ENCODE peak calls at places on chromosome 22, in ten cellular contexts. H is prostate gland, J is heart left ventricle, O is body of pancreas, L is ovary, Q is K562, A is tibial nerve, V is uterus, R is transverse colon, C is IMR-90. K is an unnamed sample.

GRCh38 chr22:46088541-46089311 is 61.6 kb upstream of the PPARA start:
- DNase-seq in H (no peak), J (no peak), O (peak; percentile 73), L (peak; percentile 64), Q (no peak), A (peak; percentile 21), V (peak; percentile 50), R (no peak), C (peak; percentile 64), K (peak; percentile 83)

GRCh38 chr22:40345271-40345670 is 1.0 kb upstream of the ADSL start:
- DNase-seq in H (no peak), J (no peak), O (no peak), L (no peak), Q (no peak), A (no peak), V (no peak), R (peak; percentile 50), C (peak; percentile 41), K (no peak)

GRCh38 chr22:24066260-24066659 is 55.2 kb downstream of the CABIN1 start:
- DNase-seq in H (peak; percentile 48), J (peak; percentile 49), O (no peak), L (no peak), Q (no peak), A (no peak), V (no peak), R (no peak), C (no peak), K (peak; percentile 53)

GRCh38 chr22:45848904-45849303 is 128.1 kb downstream of the WNT7B start:
- DNase-seq in H (no peak), J (no peak), O (no peak), L (no peak), Q (no peak), A (no peak), V (no peak), R (no peak), C (no peak), K (no peak)

GRCh38 chr22:42943981-42944380 is 71.0 kb downstream of the PACSIN2 start:
- DNase-seq in H (no peak), J (no peak), O (no peak), L (no peak), Q (no peak), A (no peak), V (no peak), R (no peak), C (no peak), K (no peak)

GRCh38 chr22:19287076-19287724 is 4.3 kb downstream of the CLTCL1 start:
- DNase-seq in H (peak; percentile 37), J (no peak), O (no peak), L (no peak), Q (no peak), A (no peak), V (no peak), R (no peak), C (peak; percentile 71), K (no peak)

GRCh38 chr22:38346506-38346905 is 29.3 kb upstream of the CSNK1E start:
- DNase-seq in H (peak; percentile 2), J (no peak), O (no peak), L (no peak), Q (no peak), A (no peak), V (peak; percentile 10), R (no peak), C (no peak), K (peak; percentile 38)

GRCh38 chr22:28711820-28712777 is 29.5 kb downstream of the CHEK2 start:
- DNase-seq in H (no peak), J (no peak), O (peak; percentile 6), L (no peak), Q (no peak), A (no peak), V (no peak), R (no peak), C (peak; percentile 97), K (no peak)

GRCh38 chr22:39727541-39727940 is 157.0 kb downstream of the CACNA1I start:
- DNase-seq in H (no peak), J (no peak), O (no peak), L (no peak), Q (no peak), A (no peak), V (no peak), R (no peak), C (peak; percentile 54), K (no peak)

DNA sequence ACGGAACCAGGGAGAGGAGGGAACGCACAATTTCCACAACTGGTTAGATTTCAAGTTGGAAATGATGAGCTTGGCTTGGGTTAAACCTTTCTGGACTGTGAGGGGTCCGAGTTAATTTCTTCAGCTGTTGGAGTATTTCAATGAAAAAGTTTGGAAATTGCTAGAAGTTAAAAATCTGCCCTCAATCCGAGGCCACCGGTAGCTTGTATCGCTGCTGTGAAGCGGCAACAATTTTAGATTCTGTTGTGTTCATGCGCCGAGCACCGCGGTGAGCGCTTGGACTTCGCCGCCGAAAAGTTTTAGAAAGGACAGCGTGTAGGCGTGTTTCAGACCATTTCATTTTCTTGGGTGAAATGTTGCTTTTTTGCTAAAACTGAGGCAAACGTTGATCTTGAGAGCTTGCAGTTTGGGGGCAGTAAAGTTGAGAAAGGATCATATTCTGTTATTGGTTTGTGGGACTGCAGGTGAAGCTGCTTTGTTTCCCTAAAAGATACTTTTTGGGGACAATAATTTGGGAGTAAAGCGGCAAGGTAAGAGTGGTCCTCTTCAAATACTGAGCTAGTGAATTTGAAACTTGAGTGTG is 908 bp downstream of the FBXO7 start:
- DNase-seq in H (peak; percentile 42), J (peak; percentile 31), O (peak; percentile 32), L (peak; percentile 22), Q (no peak), A (no peak), V (peak; percentile 23), R (peak; percentile 47), C (no peak), K (peak; percentile 58)
- TF ChIP-seq POLR2A in H (no peak), J (no peak), O (no peak), L (no peak), Q (no peak), A (no peak), V (no peak), R (no peak), C (no peak), K (no peak)

GRCh38 chr22:41535244-41535643 is 9.0 kb downstream of the POLR3H start:
- DNase-seq in H (no peak), J (no peak), O (no peak), L (no peak), Q (peak; percentile 30), A (no peak), V (no peak), R (no peak), C (no peak), K (no peak)
- TF ChIP-seq CTCF in H (no peak), J (no peak), O (peak; percentile 6), L (no peak), Q (peak; percentile 39), A (no peak), V (no peak), R (no peak), C (peak; percentile 25), K (no peak)

GRCh38 chr22:49850021-49850911 is 3.4 kb upstream of the ZBED4 start:
- DNase-seq in H (no peak), J (no peak), O (no peak), L (no peak), Q (no peak), A (no peak), V (no peak), R (no peak), C (no peak), K (no peak)

GRCh38 chr22:49848690-49849160 is 4.9 kb upstream of the ZBED4 start:
- DNase-seq in H (no peak), J (no peak), O (no peak), L (no peak), Q (no peak), A (no peak), V (no peak), R (no peak), C (no peak), K (no peak)

GRCh38 chr22:49849161-49850020 is 4.3 kb upstream of the ZBED4 start:
- DNase-seq in H (no peak), J (no peak), O (no peak), L (no peak), Q (no peak), A (no peak), V (no peak), R (no peak), C (no peak), K (no peak)

GRCh38 chr22:49845666-49846459 is 7.8 kb upstream of the ZBED4 start:
- DNase-seq in H (no peak), J (no peak), O (no peak), L (no peak), Q (no peak), A (no peak), V (no peak), R (no peak), C (no peak), K (no peak)

GRCh38 chr22:49847751-49848689 is 5.6 kb upstream of the ZBED4 start:
- DNase-seq in H (no peak), J (peak; percentile 23), O (peak; percentile 44), L (no peak), Q (no peak), A (no peak), V (no peak), R (peak; percentile 37), C (no peak), K (peak; percentile 61)
- H3K4me3 ChIP-seq in H (peak overlapping the region; percentile 26), J (peak overlapping the region; percentile 36), O (peak overlapping the region; percentile 40), L (no peak overlapping the region), Q (no peak overlapping the region), A (peak overlapping the region; percentile 53), V (peak overlapping the region; percentile 11), R (peak overlapping the region; percentile 50), C (peak overlapping the region; percentile 18), K (peak overlapping the region; percentile 41)

DNA sequence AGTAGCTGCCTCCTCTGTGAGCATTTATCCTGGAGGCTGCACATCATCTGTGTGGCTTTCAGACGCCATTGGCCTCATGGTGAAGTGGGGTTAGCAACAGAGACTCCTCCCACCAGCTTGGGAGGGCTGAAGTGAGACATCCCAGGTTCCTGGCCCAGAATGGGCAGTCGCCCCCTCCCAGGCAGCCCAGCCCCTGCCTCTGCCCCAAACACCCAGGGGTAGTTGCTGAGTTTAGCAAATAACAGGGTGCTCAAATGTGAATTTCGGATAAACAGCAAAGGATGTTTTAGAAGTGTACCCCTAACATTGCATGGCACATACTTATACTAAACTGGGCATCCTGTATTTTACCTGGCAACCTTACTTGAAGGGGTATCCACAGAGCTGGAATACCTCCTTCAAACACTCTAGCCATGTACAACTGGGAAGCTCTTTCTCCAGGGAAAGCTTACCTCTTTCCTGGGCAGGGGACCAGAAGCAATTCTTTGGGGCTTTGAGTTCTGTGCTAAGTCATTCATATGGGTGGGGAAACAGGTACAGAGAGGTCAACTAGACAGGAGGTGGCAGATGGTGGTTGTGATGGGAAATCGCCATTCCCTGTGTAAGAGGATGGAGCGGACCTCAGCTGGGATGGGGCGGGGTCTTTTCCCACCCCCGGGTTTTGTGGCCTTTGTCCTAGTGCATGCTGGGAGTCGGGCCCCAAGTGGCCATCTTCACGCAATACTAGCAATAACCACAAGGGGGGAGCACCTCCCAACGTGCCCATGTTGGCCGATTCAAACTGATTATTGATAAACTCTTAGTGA is 19.3 kb downstream of the MTFP1 start:
- DNase-seq in H (no peak), J (no peak), O (peak; percentile 62), L (no peak), Q (peak; percentile 82), A (no peak), V (no peak), R (peak; percentile 48), C (peak; percentile 52), K (peak; percentile 62)
- TF ChIP-seq POLR2A in H (no peak), J (no peak), O (peak; percentile 44), L (no peak), Q (peak; percentile 81), A (no peak), V (no peak), R (no peak), C (peak; percentile 48), K (no peak)

GRCh38 chr22:29719894-29720645 is at the start of gene CABP7:
- DNase-seq in H (no peak), J (no peak), O (no peak), L (no peak), Q (no peak), A (no peak), V (no peak), R (no peak), C (no peak), K (no peak)
- TF ChIP-seq CTCF in H (no peak), J (no peak), O (no peak), L (no peak), Q (no peak), A (no peak), V (no peak), R (no peak), C (no peak), K (no peak)